ENCODE peak calls at places on chromosomes 12 and 14, in five cellular contexts. One of them, this sample, is unnamed.

GRCh38 chr14:23119362-23120327 is 590 bp upstream of the CEBPE start:
- DNase-seq in H1: no peak
- DNase-seq in HCT116: no peak
- DNase-seq in K562: no peak
- DNase-seq in GM12878: no peak
- DNase-seq in this sample: no peak

GRCh38 chr12:89384050-89384749 is 31.9 kb upstream of the DUSP6 start:
- DNase-seq in H1: peak; percentile 52
- DNase-seq in HCT116: no peak
- DNase-seq in K562: no peak
- DNase-seq in GM12878: no peak
- DNase-seq in this sample: peak; percentile 55

GRCh38 chr14:34781242-34781641 is 66.8 kb upstream of the CFL2 start:
- DNase-seq in H1: no peak
- DNase-seq in HCT116: no peak
- DNase-seq in K562: no peak
- DNase-seq in GM12878: peak; percentile 4
- DNase-seq in this sample: peak; percentile 95

GRCh38 chr12:12645485-12645884 is 33.8 kb downstream of the CREBL2 start:
- DNase-seq in H1: no peak
- DNase-seq in HCT116: peak; percentile 16
- DNase-seq in K562: peak; percentile 35
- DNase-seq in GM12878: no peak
- DNase-seq in this sample: peak; percentile 6

GRCh38 chr12:47808574-47809380 is 10.9 kb downstream of the HDAC7 start:
- DNase-seq in H1: no peak
- DNase-seq in HCT116: no peak
- DNase-seq in K562: peak; percentile 56
- DNase-seq in GM12878: no peak
- DNase-seq in this sample: peak; percentile 60

GRCh38 chr14:64983439-64984310 is 3.0 kb upstream of the FNTB start:
- DNase-seq in H1: no peak
- DNase-seq in HCT116: peak; percentile 16
- DNase-seq in K562: peak; percentile 17
- DNase-seq in GM12878: no peak
- DNase-seq in this sample: peak; percentile 76

GRCh38 chr14:99481745-99482099 is 513 bp downstream of the CCNK start:
- DNase-seq in H1: no peak
- DNase-seq in HCT116: no peak
- DNase-seq in K562: peak; percentile 12
- DNase-seq in GM12878: no peak
- DNase-seq in this sample: no peak

GRCh38 chr14:71166434-71166833 is 259.2 kb downstream of the PCNX1 start:
- DNase-seq in H1: no peak
- DNase-seq in HCT116: peak; percentile 8
- DNase-seq in K562: no peak
- DNase-seq in GM12878: no peak
- DNase-seq in this sample: peak; percentile 64

GRCh38 chr12:47307680-47308399 is 228.1 kb upstream of the AMIGO2 start:
- DNase-seq in H1: no peak
- DNase-seq in HCT116: peak; percentile 49
- DNase-seq in K562: peak; percentile 13
- DNase-seq in GM12878: peak; percentile 31
- DNase-seq in this sample: peak; percentile 66

GRCh38 chr12:105507311-105508035 is 177.0 kb downstream of the C12orf75 start:
- DNase-seq in H1: no peak
- DNase-seq in HCT116: no peak
- DNase-seq in K562: no peak
- DNase-seq in GM12878: no peak
- DNase-seq in this sample: peak; percentile 60

GRCh38 chr14:46054526-46054925 is 597.1 kb downstream of the RPL10L start:
- DNase-seq in H1: no peak
- DNase-seq in HCT116: no peak
- DNase-seq in K562: no peak
- DNase-seq in GM12878: no peak
- DNase-seq in this sample: peak; percentile 39

GRCh38 chr12:86748874-86749273 is 492.7 kb upstream of the MGAT4C start:
- DNase-seq in H1: no peak
- DNase-seq in HCT116: no peak
- DNase-seq in K562: no peak
- DNase-seq in GM12878: no peak
- DNase-seq in this sample: no peak

GRCh38 chr14:100790785-100791667 is 34.9 kb upstream of the MEG3 start:
- DNase-seq in H1: no peak
- DNase-seq in HCT116: no peak
- DNase-seq in K562: peak; percentile 80
- DNase-seq in GM12878: no peak
- DNase-seq in this sample: peak; percentile 5

GRCh38 chr14:34678306-34678705 is 36.1 kb downstream of the CFL2 start:
- DNase-seq in H1: no peak
- DNase-seq in HCT116: no peak
- DNase-seq in K562: no peak
- DNase-seq in GM12878: no peak
- DNase-seq in this sample: no peak

GRCh38 chr14:85529803-85530574 is at the start of gene FLRT2:
- DNase-seq in H1: peak; percentile 77
- DNase-seq in HCT116: no peak
- DNase-seq in K562: no peak
- DNase-seq in GM12878: no peak
- DNase-seq in this sample: peak; percentile 93

GRCh38 chr12:76790564-76791552 is 26.9 kb downstream of the ZDHHC17 start:
- DNase-seq in H1: no peak
- DNase-seq in HCT116: peak; percentile 6
- DNase-seq in K562: peak; percentile 41
- DNase-seq in GM12878: no peak
- DNase-seq in this sample: peak; percentile 46

GRCh38 chr12:14691560-14691959 is 4.8 kb downstream of the GUCY2C start:
- DNase-seq in H1: no peak
- DNase-seq in HCT116: no peak
- DNase-seq in K562: no peak
- DNase-seq in GM12878: no peak
- DNase-seq in this sample: no peak

GRCh38 chr12:128792398-128792797 is 31.4 kb downstream of the SLC15A4 start:
- DNase-seq in H1: no peak
- DNase-seq in HCT116: no peak
- DNase-seq in K562: no peak
- DNase-seq in GM12878: no peak
- DNase-seq in this sample: no peak

GRCh38 chr14:75198291-75198933 is 22.0 kb upstream of the TMED10 start:
- DNase-seq in H1: no peak
- DNase-seq in HCT116: no peak
- DNase-seq in K562: no peak
- DNase-seq in GM12878: no peak
- DNase-seq in this sample: no peak

GRCh38 chr12:84793558-84794367 is 118.8 kb downstream of the SLC6A15 start:
- DNase-seq in H1: no peak
- DNase-seq in HCT116: no peak
- DNase-seq in K562: no peak
- DNase-seq in GM12878: no peak
- DNase-seq in this sample: no peak

GRCh38 chr14:76236172-76237130 is 84.7 kb downstream of the GPATCH2L start:
- DNase-seq in H1: no peak
- DNase-seq in HCT116: no peak
- DNase-seq in K562: no peak
- DNase-seq in GM12878: peak; percentile 63
- DNase-seq in this sample: no peak

GRCh38 chr12:131087302-131087818 is 133.7 kb downstream of the ADGRD1 start:
- DNase-seq in H1: no peak
- DNase-seq in HCT116: no peak
- DNase-seq in K562: no peak
- DNase-seq in GM12878: no peak
- DNase-seq in this sample: no peak

DNA sequence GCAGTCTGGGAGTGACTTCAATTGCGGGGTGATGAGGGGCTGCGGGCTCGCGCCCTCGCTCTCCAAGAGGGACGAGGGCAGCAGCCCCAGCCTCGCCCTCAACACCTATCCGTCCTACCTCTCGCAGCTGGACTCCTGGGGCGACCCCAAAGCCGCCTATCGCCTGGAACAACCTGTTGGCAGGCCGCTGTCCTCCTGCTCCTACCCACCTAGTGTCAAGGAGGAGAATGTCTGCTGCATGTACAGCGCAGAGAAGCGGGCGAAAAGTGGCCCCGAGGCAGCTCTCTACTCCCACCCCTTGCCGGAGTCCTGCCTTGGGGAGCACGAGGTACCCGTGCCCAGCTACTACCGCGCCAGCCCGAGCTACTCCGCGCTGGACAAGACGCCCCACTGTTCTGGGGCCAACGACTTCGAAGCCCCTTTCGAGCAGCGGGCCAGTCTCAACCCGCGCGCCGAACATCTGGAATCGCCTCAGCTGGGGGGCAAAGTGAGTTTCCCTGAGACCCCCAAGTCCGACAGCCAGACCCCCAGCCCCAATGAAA is 483 bp downstream of the HOXC10 start:
- DNase-seq in H1: no peak
- DNase-seq in HCT116: no peak
- DNase-seq in K562: no peak
- DNase-seq in GM12878: no peak
- DNase-seq in this sample: peak; percentile 20
- TF ChIP-seq EZH2 in H1: no peak
- TF ChIP-seq EZH2 in HCT116: no peak
- TF ChIP-seq EZH2 in K562: no peak
- TF ChIP-seq EZH2 in GM12878: no peak
- TF ChIP-seq EZH2 in this sample: no peak

GRCh38 chr12:542290-543113 is 82.8 kb downstream of the B4GALNT3 start:
- DNase-seq in H1: no peak
- DNase-seq in HCT116: no peak
- DNase-seq in K562: no peak
- DNase-seq in GM12878: no peak
- DNase-seq in this sample: no peak
- TF ChIP-seq POLR2A in H1: no peak
- TF ChIP-seq POLR2A in HCT116: no peak
- TF ChIP-seq POLR2A in K562: no peak
- TF ChIP-seq POLR2A in GM12878: no peak
- TF ChIP-seq POLR2A in this sample: no peak

DNA sequence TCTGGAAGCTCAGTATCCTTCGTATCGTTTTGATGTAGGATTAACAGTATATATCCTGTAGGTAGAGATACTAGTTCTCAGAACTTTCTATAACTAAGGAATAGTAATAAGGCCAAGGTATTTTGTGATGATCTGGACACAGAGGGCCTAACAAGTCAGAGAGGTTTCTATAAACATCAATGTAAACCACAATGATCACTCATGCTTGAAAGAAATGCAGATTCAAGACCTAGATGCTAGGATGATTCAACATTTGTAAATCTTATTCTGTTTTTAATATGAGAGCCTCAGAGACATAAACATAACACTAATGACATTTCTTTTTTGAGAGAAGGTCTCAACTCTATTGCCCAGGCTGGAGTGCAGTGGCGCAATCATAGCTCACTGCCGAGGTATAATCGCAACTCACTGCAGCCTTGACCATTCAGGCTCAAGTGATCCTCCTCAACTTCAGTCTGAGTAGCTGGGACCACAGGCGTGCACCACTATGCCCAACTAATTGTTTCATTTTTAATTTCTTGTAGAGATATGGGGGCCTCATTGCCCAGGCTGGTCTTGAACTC is 16.2 kb downstream of the SUPT16H start:
- DNase-seq in H1: no peak
- DNase-seq in HCT116: no peak
- DNase-seq in K562: no peak
- DNase-seq in GM12878: no peak
- DNase-seq in this sample: no peak
- TF ChIP-seq EZH2 in H1: no peak
- TF ChIP-seq EZH2 in HCT116: no peak
- TF ChIP-seq EZH2 in K562: no peak
- TF ChIP-seq EZH2 in GM12878: no peak
- TF ChIP-seq EZH2 in this sample: no peak

DNA sequence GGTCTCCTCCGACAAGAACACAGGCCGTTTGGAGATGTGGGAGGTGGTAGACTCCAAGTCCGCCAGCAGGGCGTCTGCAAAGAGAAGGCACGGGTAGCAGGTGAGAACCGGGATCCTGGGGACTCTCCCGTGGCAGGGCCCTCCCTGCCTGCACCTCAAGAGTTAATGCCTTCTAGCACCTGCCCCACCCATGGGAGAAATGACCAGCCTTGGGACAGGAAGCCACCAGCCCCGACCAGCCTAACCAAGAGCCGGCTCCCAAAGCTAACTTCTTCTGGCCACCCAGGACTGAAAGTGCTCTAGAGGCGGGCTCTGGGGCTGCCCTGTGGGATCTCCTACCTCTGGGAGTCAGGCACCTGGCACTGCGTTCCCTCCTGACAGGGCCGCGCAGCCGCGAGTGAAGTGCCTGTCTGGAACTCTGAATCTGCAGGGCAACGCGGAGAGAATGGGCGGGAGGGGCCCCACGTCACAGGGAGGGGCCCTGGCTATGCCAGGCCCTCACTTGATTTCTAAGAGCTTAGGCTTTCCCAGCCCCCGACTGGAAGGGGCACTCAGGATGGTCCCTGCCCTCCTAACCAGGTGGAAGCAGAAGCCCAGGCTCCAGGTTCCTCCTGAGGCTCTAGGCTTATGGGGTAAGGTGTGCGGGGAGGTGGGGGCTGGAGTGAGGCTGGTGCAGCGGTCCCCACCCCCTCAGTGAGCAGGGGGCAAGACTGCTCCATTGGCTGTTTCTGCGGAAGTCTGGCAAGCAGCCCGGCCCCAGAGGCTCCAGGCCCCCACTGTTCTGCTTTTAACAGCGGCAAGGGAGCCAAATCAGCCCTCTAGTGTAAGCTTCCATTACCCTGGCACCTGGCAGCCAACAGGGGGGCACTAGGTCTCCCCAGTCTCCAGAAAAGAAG is 23.6 kb upstream of the RPLP0 start:
- DNase-seq in H1: no peak
- DNase-seq in HCT116: no peak
- DNase-seq in K562: no peak
- DNase-seq in GM12878: no peak
- DNase-seq in this sample: no peak
- TF ChIP-seq POLR2A in H1: no peak
- TF ChIP-seq POLR2A in HCT116: no peak
- TF ChIP-seq POLR2A in K562: no peak
- TF ChIP-seq POLR2A in GM12878: no peak
- TF ChIP-seq POLR2A in this sample: no peak

GRCh38 chr12:48999371-49000131 is at the start of gene DDN:
- DNase-seq in H1: peak; percentile 72
- DNase-seq in HCT116: peak; percentile 45
- DNase-seq in K562: peak; percentile 78
- DNase-seq in GM12878: no peak
- DNase-seq in this sample: no peak

GRCh38 chr12:48998497-48999353 is 450 bp downstream of the DDN start:
- DNase-seq in H1: peak; percentile 82
- DNase-seq in HCT116: no peak
- DNase-seq in K562: peak; percentile 59
- DNase-seq in GM12878: no peak
- DNase-seq in this sample: no peak

GRCh38 chr12:48995061-48995879 is 3.9 kb downstream of the DDN start:
- DNase-seq in H1: peak; percentile 92
- DNase-seq in HCT116: peak; percentile 71
- DNase-seq in K562: peak; percentile 88
- DNase-seq in GM12878: no peak
- DNase-seq in this sample: peak; percentile 77

GRCh38 chr12:48997719-48998496 is 1.3 kb downstream of the DDN start:
- DNase-seq in H1: peak; percentile 84
- DNase-seq in HCT116: no peak
- DNase-seq in K562: peak; percentile 82
- DNase-seq in GM12878: no peak
- DNase-seq in this sample: no peak

GRCh38 chr12:48996794-48997718 is 2.1 kb downstream of the DDN start:
- DNase-seq in H1: peak; percentile 89
- DNase-seq in HCT116: no peak
- DNase-seq in K562: peak; percentile 60
- DNase-seq in GM12878: no peak
- DNase-seq in this sample: peak; percentile 67
- TF ChIP-seq EZH2 in H1: peak; percentile 93
- TF ChIP-seq EZH2 in HCT116: no peak
- TF ChIP-seq EZH2 in K562: no peak
- TF ChIP-seq EZH2 in GM12878: no peak
- TF ChIP-seq EZH2 in this sample: peak; percentile 78

This sample was measured in endothelial cell of umbilical vein.